ENCODE peak calls at places on chromosomes 11 and 22, in eight cellular contexts. S is mammary epithelial cell, H is neuronal stem cell, C is HCT116, Z is fibroblast of lung, I is endothelial cell of umbilical vein, X is GM12878, P is IMR-90. T is an unnamed sample.
A peak's percentile ranks its signal among the peaks of the same experiment; 100 is the strongest.

GRCh38 chr22:22706253-22706940 is 62.0 kb downstream of the GGTLC2 start:
- DNase-seq in S (no peak), H (no peak), C (no peak), Z (no peak), I (no peak), X (no peak), P (no peak), T (no peak)

GRCh38 chr11:126079640-126080205 is 17.1 kb upstream of the CDON start:
- DNase-seq in S (no peak), H (no peak), C (no peak), Z (no peak), I (no peak), X (no peak), P (no peak), T (peak; percentile 30)

GRCh38 chr11:22432331-22433065 is 94.3 kb downstream of the SLC17A6 start:
- DNase-seq in S (no peak), H (peak; percentile 32), C (no peak), Z (peak; percentile 66), I (peak; percentile 82), X (no peak), P (peak; percentile 24), T (peak; percentile 32)

GRCh38 chr11:81005595-81005994 is 1564.8 kb upstream of the TENM4 start:
- DNase-seq in S (peak; percentile 93), H (no peak), C (no peak), Z (peak; percentile 91), I (peak; percentile 43), X (no peak), P (peak; percentile 80), T (no peak)

GRCh38 chr11:34281256-34281655 is 76.6 kb downstream of the ABTB2 start:
- DNase-seq in S (no peak), H (no peak), C (no peak), Z (no peak), I (no peak), X (no peak), P (no peak), T (no peak)

GRCh38 chr11:93888026-93888425 is 37.6 kb upstream of the VSTM5 start:
- DNase-seq in S (no peak), H (no peak), C (no peak), Z (no peak), I (no peak), X (no peak), P (no peak), T (no peak)

GRCh38 chr11:122803306-122803705 is 35.0 kb upstream of the CRTAM start:
- DNase-seq in S (peak; percentile 100), H (no peak), C (no peak), Z (peak; percentile 83), I (no peak), X (no peak), P (peak; percentile 79), T (no peak)

GRCh38 chr22:36227396-36227795 is 11.9 kb downstream of the APOL2 start:
- DNase-seq in S (no peak), H (no peak), C (no peak), Z (no peak), I (no peak), X (no peak), P (no peak), T (no peak)

GRCh38 chr22:43521716-43522115 is 109.9 kb downstream of the MPPED1 start:
- DNase-seq in S (peak; percentile 71), H (no peak), C (no peak), Z (no peak), I (no peak), X (no peak), P (no peak), T (no peak)

GRCh38 chr11:59204736-59205135 is 8.0 kb downstream of the MPEG1 start:
- DNase-seq in S (no peak), H (no peak), C (no peak), Z (peak; percentile 7), I (no peak), X (no peak), P (peak; percentile 31), T (no peak)

GRCh38 chr11:47399860-47400812 is 8.3 kb upstream of the SLC39A13 start:
- DNase-seq in S (no peak), H (no peak), C (no peak), Z (no peak), I (no peak), X (no peak), P (no peak), T (peak; percentile 53)

GRCh38 chr22:44595841-44596341 is 97.9 kb upstream of the RTL6 start:
- DNase-seq in S (no peak), H (no peak), C (no peak), Z (peak; percentile 60), I (peak; percentile 21), X (no peak), P (peak; percentile 42), T (no peak)

GRCh38 chr11:8871283-8871775 is 39.7 kb upstream of the AKIP1 start:
- DNase-seq in S (peak; percentile 70), H (peak; percentile 74), C (peak; percentile 16), Z (peak; percentile 93), I (peak; percentile 72), X (no peak), P (peak; percentile 94), T (peak; percentile 87)

GRCh38 chr11:81669944-81670526 is 1063.6 kb downstream of the FAM181B start:
- DNase-seq in S (no peak), H (no peak), C (no peak), Z (no peak), I (no peak), X (no peak), P (no peak), T (no peak)

GRCh38 chr11:72582206-72583176 is 91.7 kb downstream of the PDE2A start:
- DNase-seq in S (no peak), H (no peak), C (no peak), Z (no peak), I (no peak), X (no peak), P (no peak), T (no peak)

GRCh38 chr11:13831707-13832106 is 130.8 kb upstream of the SPON1 start:
- DNase-seq in S (peak; percentile 19), H (no peak), C (no peak), Z (peak; percentile 21), I (no peak), X (no peak), P (no peak), T (no peak)

GRCh38 chr11:62120466-62120865 is 3.3 kb upstream of the INCENP start:
- DNase-seq in S (no peak), H (no peak), C (no peak), Z (no peak), I (no peak), X (no peak), P (no peak), T (no peak)

DNA sequence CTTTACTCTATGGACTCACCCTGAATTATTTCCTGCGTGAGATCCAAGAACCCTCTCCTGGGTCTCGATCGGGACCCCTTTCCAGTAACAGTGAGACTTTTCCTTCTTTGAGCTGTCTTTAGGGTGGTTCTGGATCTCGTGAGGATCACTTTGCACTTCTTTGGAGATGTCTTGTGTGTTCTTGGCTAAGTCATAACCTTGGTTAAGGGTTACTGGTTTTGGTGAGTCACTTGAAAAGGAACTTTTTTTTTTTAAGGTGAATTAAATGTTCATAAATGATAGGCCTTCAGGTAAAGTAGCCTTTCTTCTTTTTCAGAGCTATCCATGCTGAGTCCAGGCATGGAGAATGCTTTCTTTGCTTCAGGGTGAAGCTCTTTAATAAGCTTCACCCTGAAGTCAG is 19.4 kb upstream of the GSTP1 start:
- DNase-seq in S (peak; percentile 40), H (no peak), C (no peak), Z (peak; percentile 52), I (no peak), X (no peak), P (no peak), T (no peak)
- H3K9ac ChIP-seq in S (no peak overlapping the region), H (no peak overlapping the region), C (no peak overlapping the region), Z (no peak overlapping the region), I (peak overlapping the region; percentile 11), X (no peak overlapping the region), P (no peak overlapping the region), T (no peak overlapping the region)

GRCh38 chr22:37260396-37260795 is 16.3 kb upstream of the RAC2 start:
- DNase-seq in S (no peak), H (no peak), C (no peak), Z (no peak), I (no peak), X (no peak), P (no peak), T (no peak)
- H3K9ac ChIP-seq in S (no peak overlapping the region), H (no peak overlapping the region), C (peak overlapping the region; percentile 24), Z (no peak overlapping the region), I (no peak overlapping the region), X (no peak overlapping the region), P (no peak overlapping the region), T (no peak overlapping the region)

GRCh38 chr11:60847906-60848305 is 6.0 kb downstream of the CCDC86 start:
- DNase-seq in S (no peak), H (no peak), C (no peak), Z (no peak), I (no peak), X (no peak), P (no peak), T (no peak)

GRCh38 chr11:60848714-60849151 is 6.8 kb downstream of the CCDC86 start:
- DNase-seq in S (no peak), H (no peak), C (no peak), Z (no peak), I (no peak), X (no peak), P (no peak), T (no peak)

GRCh38 chr11:60852060-60852638 is 3.6 kb downstream of the PTGDR2 start:
- DNase-seq in S (no peak), H (no peak), C (no peak), Z (no peak), I (no peak), X (no peak), P (no peak), T (no peak)

GRCh38 chr11:60851327-60852059 is 4.3 kb downstream of the PTGDR2 start:
- DNase-seq in S (no peak), H (no peak), C (no peak), Z (no peak), I (no peak), X (no peak), P (no peak), T (no peak)

GRCh38 chr11:60849641-60850520 is 5.9 kb downstream of the PTGDR2 start:
- DNase-seq in S (no peak), H (no peak), C (no peak), Z (no peak), I (no peak), X (no peak), P (no peak), T (no peak)
- H3K9ac ChIP-seq in S (no peak overlapping the region), H (no peak overlapping the region), C (no peak overlapping the region), Z (no peak overlapping the region), I (no peak overlapping the region), X (no peak overlapping the region), P (no peak overlapping the region), T (no peak overlapping the region)

GRCh38 chr22:19942886-19943664 is 1.5 kb upstream of the TXNRD2 start:
- DNase-seq in S (peak; percentile 67), H (no peak), C (no peak), Z (peak; percentile 92), I (peak; percentile 72), X (no peak), P (peak; percentile 94), T (peak; percentile 40)

GRCh38 chr22:19940536-19941364 is 822 bp upstream of the COMT start:
- DNase-seq in S (no peak), H (no peak), C (no peak), Z (no peak), I (no peak), X (no peak), P (no peak), T (no peak)

GRCh38 chr22:19941365-19942070 is at the start of the genes COMT and TXNRD2:
- DNase-seq in S (peak; percentile 54), H (no peak), C (no peak), Z (peak; percentile 59), I (peak; percentile 57), X (no peak), P (peak; percentile 57), T (no peak)

GRCh38 chr22:19942071-19942885 is 660 bp upstream of the TXNRD2 start:
- DNase-seq in S (no peak), H (no peak), C (no peak), Z (no peak), I (peak; percentile 55), X (no peak), P (peak; percentile 69), T (no peak)

GRCh38 chr22:19943665-19944026 is 2.0 kb upstream of the TXNRD2 start:
- DNase-seq in S (no peak), H (no peak), C (no peak), Z (peak; percentile 89), I (no peak), X (no peak), P (peak; percentile 76), T (no peak)
- H3K9ac ChIP-seq in S (peak overlapping the region; percentile 10), H (no peak overlapping the region), C (no peak overlapping the region), Z (no peak overlapping the region), I (peak overlapping the region; percentile 47), X (peak overlapping the region; percentile 45), P (peak overlapping the region; percentile 74), T (no peak overlapping the region)